ENCODE peak calls at places on chromosomes 11 and 22, in six cellular contexts. A is T-helper 17 cell; K is stimulated activated CD8-positive, alpha-beta memory T cell treated with anti-CD3 and anti-CD28 coated beads, Interleukin-15, amount 100 ng/mL, for 48 hours; J is activated T-cell treated with anti-CD3 and anti-CD28 coated beads for 24 hours; N is GM12891; D is fibroblast of mammary gland. T is an unnamed sample.

GRCh38 chr11:113730887-113731726 is 25.0 kb upstream of the TMPRSS5 start:
- DNase-seq in A (no peak), K (no peak), J (no peak), N (no peak), D (peak), T (no peak)

GRCh38 chr11:1138053-1138452 is 19.7 kb upstream of the MUC5AC start:
- DNase-seq in A (no peak), K (no peak), J (no peak), N (no peak), D (peak), T (no peak)

GRCh38 chr11:61024938-61025818 is 53.7 kb downstream of the CD6 start:
- DNase-seq in A (no peak), K (no peak), J (no peak), N (no peak), D (no peak), T (no peak)

GRCh38 chr11:119780264-119780953 is 51.4 kb upstream of the NECTIN1 start:
- DNase-seq in A (no peak), K (no peak), J (no peak), N (no peak), D (no peak), T (no peak)

GRCh38 chr11:69915151-69915500 is 95.9 kb upstream of the FGF3 start:
- DNase-seq in A (no peak), K (no peak), J (no peak), N (no peak), D (peak), T (no peak)

GRCh38 chr22:20552450-20552894 is 45.1 kb downstream of the MED15 start:
- DNase-seq in A (no peak), K (no peak), J (no peak), N (no peak), D (peak), T (no peak)

GRCh38 chr11:86101941-86102407 is 33.1 kb upstream of the PICALM start:
- DNase-seq in A (no peak), K (no peak), J (no peak), N (no peak), D (peak), T (no peak)

GRCh38 chr11:104134760-104135159 is 29.2 kb downstream of the PDGFD start:
- DNase-seq in A (no peak), K (no peak), J (no peak), N (no peak), D (peak), T (no peak)

GRCh38 chr22:24592144-24592845 is 578 bp downstream of the LRRC75B start:
- DNase-seq in A (no peak), K (no peak), J (no peak), N (no peak), D (peak), T (no peak)

GRCh38 chr11:17529814-17530162 is 14.4 kb downstream of the USH1C start:
- DNase-seq in A (no peak), K (no peak), J (no peak), N (no peak), D (no peak), T (no peak)

GRCh38 chr11:1353383-1354124 is 36.2 kb upstream of the BRSK2 start:
- DNase-seq in A (no peak), K (no peak), J (no peak), N (no peak), D (no peak), T (no peak)

GRCh38 chr22:48739348-48740085 is 1088.2 kb downstream of the BRD1 start:
- DNase-seq in A (no peak), K (no peak), J (no peak), N (no peak), D (no peak), T (no peak)

GRCh38 chr11:28343304-28344233 is 235.4 kb downstream of the METTL15 start:
- DNase-seq in A (no peak), K (no peak), J (no peak), N (no peak), D (peak), T (no peak)

GRCh38 chr11:518463-519202 is 11.6 kb upstream of the RNH1 start:
- DNase-seq in A (peak), K (peak), J (peak), N (peak), D (peak), T (peak)

GRCh38 chr22:46545041-46545796 is 7.8 kb upstream of the CELSR1 start:
- DNase-seq in A (no peak), K (no peak), J (no peak), N (no peak), D (peak), T (no peak)

GRCh38 chr11:27183672-27184457 is 143.2 kb downstream of the BBOX1 start:
- DNase-seq in A (no peak), K (no peak), J (peak), N (peak), D (peak), T (peak)

GRCh38 chr11:623349-623869 is 1.3 kb downstream of the CDHR5 start:
- DNase-seq in A (no peak), K (no peak), J (no peak), N (no peak), D (no peak), T (no peak)

GRCh38 chr11:55481416-55481815 is 72.9 kb upstream of the OR4C15 start:
- DNase-seq in A (no peak), K (no peak), J (no peak), N (no peak), D (no peak), T (no peak)

GRCh38 chr22:27378343-27378800 is 423.2 kb downstream of the MN1 start:
- DNase-seq in A (no peak), K (no peak), J (no peak), N (no peak), D (no peak), T (no peak)

GRCh38 chr11:73308003-73308962 is at the start of gene ARHGEF17:
- DNase-seq in A (peak), K (no peak), J (no peak), N (peak), D (peak), T (peak)

GRCh38 chr11:67732045-67732787 is 57.8 kb upstream of the ALDH3B2 start:
- DNase-seq in A (peak), K (peak), J (peak), N (peak), D (no peak), T (peak)

GRCh38 chr11:48001438-48002021 is 21.2 kb downstream of the PTPRJ start:
- DNase-seq in A (peak), K (peak), J (peak), N (no peak), D (peak), T (peak)

GRCh38 chr11:61838921-61839320 is 10.8 kb downstream of the FADS2 start:
- DNase-seq in A (no peak), K (no peak), J (no peak), N (no peak), D (no peak), T (no peak)

GRCh38 chr11:13717331-13717730 is 48.9 kb downstream of the FAR1 start:
- DNase-seq in A (no peak), K (no peak), J (no peak), N (no peak), D (peak), T (no peak)

GRCh38 chr22:28810839-28811491 is 10.6 kb upstream of the XBP1 start:
- DNase-seq in A (no peak), K (no peak), J (no peak), N (no peak), D (no peak), T (peak)

T was measured in effector CD4-positive, alpha-beta T cell.